ENCODE peak calls at places on chromosome 2, in five cellular contexts. C, G, U, P and S are unnamed samples.

GRCh38 chr2:24831736-24832421 is 38.7 kb downstream of the CENPO start:
- DNase-seq in C (no peak), G (peak), U (no peak), P (peak), S (no peak)

GRCh38 chr2:107627926-107628325 is 198.8 kb upstream of the RGPD4 start:
- DNase-seq in C (no peak), G (no peak), U (no peak), P (no peak), S (no peak)

GRCh38 chr2:119517433-119517832 is 6.8 kb downstream of the SCTR start:
- DNase-seq in C (peak), G (peak), U (no peak), P (peak), S (no peak)

GRCh38 chr2:172420096-172420671 is 7.2 kb upstream of the ITGA6 start:
- DNase-seq in C (no peak), G (no peak), U (no peak), P (no peak), S (no peak)

GRCh38 chr2:23508066-23508390 is 123.0 kb downstream of the KLHL29 start:
- DNase-seq in C (no peak), G (no peak), U (no peak), P (no peak), S (no peak)

GRCh38 chr2:9333591-9334171 is 89.6 kb downstream of the ITGB1BP1 start:
- DNase-seq in C (peak), G (peak), U (peak), P (no peak), S (no peak)

GRCh38 chr2:100976634-100977391 is 25.3 kb upstream of the RPL31 start:
- DNase-seq in C (no peak), G (no peak), U (no peak), P (peak), S (no peak)

GRCh38 chr2:109057686-109058085 is 68.7 kb upstream of the EDAR start:
- DNase-seq in C (no peak), G (no peak), U (no peak), P (no peak), S (no peak)

GRCh38 chr2:170022692-170023091 is 155.3 kb upstream of the MYO3B start:
- DNase-seq in C (no peak), G (no peak), U (peak), P (no peak), S (peak)

GRCh38 chr2:203016716-203017115 is 2.0 kb downstream of the NBEAL1 start:
- DNase-seq in C (no peak), G (no peak), U (no peak), P (no peak), S (no peak)

GRCh38 chr2:96546797-96547196 is 10.2 kb downstream of the ARID5A start:
- DNase-seq in C (no peak), G (no peak), U (no peak), P (no peak), S (no peak)

GRCh38 chr2:51344886-51345285 is 313.0 kb upstream of the NRXN1 start:
- DNase-seq in C (no peak), G (no peak), U (no peak), P (no peak), S (no peak)

GRCh38 chr2:189178726-189179606 is 595 bp downstream of the COL5A2 start:
- DNase-seq in C (no peak), G (peak), U (no peak), P (no peak), S (peak)

GRCh38 chr2:69436594-69436936 is 670 bp downstream of the NFU1 start:
- DNase-seq in C (no peak), G (no peak), U (no peak), P (peak), S (no peak)

GRCh38 chr2:71799013-71799575 is 345.7 kb downstream of the DYSF start:
- DNase-seq in C (no peak), G (no peak), U (no peak), P (no peak), S (no peak)

GRCh38 chr2:217955881-217956493 is 46.8 kb downstream of the TNS1 start:
- DNase-seq in C (no peak), G (peak), U (no peak), P (no peak), S (no peak)

GRCh38 chr2:186422226-186422625 is 63.8 kb upstream of the ZC3H15 start:
- DNase-seq in C (peak), G (peak), U (peak), P (no peak), S (peak)

GRCh38 chr2:176637497-176638166 is 368.4 kb downstream of the MTX2 start:
- DNase-seq in C (peak), G (peak), U (no peak), P (no peak), S (no peak)

GRCh38 chr2:17877811-17878221 is 651 bp upstream of the KCNS3 start:
- DNase-seq in C (no peak), G (no peak), U (no peak), P (peak), S (no peak)

GRCh38 chr2:54360055-54360792 is 95.9 kb upstream of the SPTBN1 start:
- DNase-seq in C (no peak), G (peak), U (peak), P (no peak), S (peak)

GRCh38 chr2:230441188-230441897 is 25.3 kb downstream of the SP100 start:
- DNase-seq in C (no peak), G (no peak), U (no peak), P (no peak), S (peak)

GRCh38 chr2:61135510-61135909 is 26.5 kb upstream of the C2orf74 start:
- DNase-seq in C (no peak), G (peak), U (peak), P (no peak), S (peak)

GRCh38 chr2:160963957-160964356 is 196.3 kb upstream of the TANK start:
- DNase-seq in C (no peak), G (no peak), U (no peak), P (no peak), S (no peak)

GRCh38 chr2:138223321-138223720 is 259.0 kb downstream of the HNMT start:
- DNase-seq in C (no peak), G (no peak), U (no peak), P (no peak), S (no peak)

DNA sequence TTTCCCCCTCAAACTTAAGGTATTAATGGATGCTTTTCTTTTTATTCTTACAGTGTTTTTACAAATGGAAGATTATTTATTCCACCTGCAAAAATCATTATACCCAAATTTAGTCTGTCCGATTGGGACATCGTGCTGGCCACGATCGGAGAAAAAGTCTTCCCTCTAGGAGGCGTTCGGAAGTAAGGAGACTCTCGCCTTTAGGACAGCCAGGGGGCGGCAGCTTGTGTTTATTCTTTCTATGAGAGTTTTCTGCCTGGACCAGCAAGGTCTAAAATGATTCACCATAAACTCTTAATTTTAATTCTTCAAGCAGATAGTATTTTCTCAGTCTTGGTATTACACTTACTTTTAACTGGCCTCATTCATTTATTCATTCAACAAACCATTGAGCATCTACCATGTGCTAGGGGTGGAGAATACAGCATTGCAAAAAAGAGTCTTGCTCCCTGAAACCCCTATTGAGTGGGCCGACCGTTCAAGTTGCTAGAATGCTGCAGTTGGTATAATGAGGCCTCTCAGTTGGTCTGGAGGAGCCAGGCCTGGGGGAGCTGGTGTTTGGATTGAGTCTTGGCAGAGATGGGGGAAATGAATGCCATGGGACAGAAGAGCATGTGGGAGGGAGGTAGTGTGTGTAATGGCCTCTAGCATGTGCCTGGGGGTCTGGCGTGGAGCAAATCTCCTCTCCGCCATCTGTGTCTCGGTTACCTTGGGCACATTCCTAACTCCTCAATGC is 38.7 kb downstream of the DCDC2C start:
- DNase-seq in C (no peak), G (no peak), U (no peak), P (no peak), S (no peak)
- TF ChIP-seq CTCF in C (no peak), G (no peak), U (no peak), P (no peak), S (no peak)

DNA sequence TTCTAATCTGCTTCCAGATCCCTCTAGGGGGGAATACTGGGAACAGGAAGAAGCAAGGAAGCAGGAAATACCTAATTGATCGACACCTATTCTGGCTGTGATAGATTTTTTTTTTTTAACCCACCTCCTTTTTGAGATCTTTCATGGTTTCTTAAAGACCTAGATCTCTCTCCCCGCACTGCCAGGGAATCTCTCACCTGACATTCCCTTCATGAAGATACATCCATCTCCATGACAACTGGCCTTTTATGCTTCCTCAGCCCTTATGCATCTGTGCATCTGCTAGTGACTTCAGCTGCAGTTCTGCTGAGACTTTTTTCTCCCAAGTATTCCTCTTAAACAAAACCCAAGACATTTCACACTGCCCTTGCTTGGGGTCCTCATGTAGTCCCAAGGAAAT is 21.1 kb upstream of the CPO start:
- DNase-seq in C (no peak), G (no peak), U (no peak), P (no peak), S (no peak)
- TF ChIP-seq CTCF in C (no peak), G (no peak), U (no peak), P (no peak), S (no peak)

DNA sequence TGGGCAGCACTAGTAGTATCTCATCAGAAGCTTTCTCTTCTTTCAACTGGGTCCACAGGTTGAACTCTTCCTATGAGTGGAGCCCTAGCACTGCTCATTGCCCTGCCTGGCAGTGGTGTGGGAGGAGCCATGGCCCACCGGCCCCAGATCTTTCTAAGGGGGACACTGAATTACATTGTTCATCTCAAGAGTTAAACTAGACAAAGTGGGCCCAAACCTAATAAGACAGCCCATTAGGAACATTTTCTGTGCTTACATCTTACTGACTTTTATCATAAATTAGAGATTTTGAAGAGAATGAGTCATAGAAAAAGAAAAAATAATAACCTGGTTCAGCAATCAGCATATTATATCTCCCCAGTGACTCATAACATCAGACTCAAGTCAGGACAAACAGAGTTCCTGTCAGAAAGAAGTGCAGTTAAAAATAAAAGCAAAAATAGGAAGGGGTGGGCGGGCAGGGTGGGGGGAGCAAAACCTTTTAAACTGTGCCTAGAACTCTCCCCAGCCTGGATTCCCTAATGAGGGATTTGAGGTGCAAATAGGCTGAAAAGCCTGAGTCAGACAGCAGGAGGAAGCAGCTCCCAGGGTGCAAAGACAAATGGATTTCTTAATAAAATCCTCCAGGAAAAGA is 161.6 kb upstream of the TRIB2 start:
- DNase-seq in C (no peak), G (no peak), U (peak), P (peak), S (peak)
- TF ChIP-seq CTCF in C (no peak), G (no peak), U (peak), P (no peak), S (peak)

GRCh38 chr2:85873679-85874078 is 15.1 kb downstream of the ST3GAL5 start:
- DNase-seq in C (no peak), G (no peak), U (no peak), P (no peak), S (no peak)
- TF ChIP-seq CTCF in C (no peak), G (no peak), U (peak), P (no peak), S (peak)

DNA sequence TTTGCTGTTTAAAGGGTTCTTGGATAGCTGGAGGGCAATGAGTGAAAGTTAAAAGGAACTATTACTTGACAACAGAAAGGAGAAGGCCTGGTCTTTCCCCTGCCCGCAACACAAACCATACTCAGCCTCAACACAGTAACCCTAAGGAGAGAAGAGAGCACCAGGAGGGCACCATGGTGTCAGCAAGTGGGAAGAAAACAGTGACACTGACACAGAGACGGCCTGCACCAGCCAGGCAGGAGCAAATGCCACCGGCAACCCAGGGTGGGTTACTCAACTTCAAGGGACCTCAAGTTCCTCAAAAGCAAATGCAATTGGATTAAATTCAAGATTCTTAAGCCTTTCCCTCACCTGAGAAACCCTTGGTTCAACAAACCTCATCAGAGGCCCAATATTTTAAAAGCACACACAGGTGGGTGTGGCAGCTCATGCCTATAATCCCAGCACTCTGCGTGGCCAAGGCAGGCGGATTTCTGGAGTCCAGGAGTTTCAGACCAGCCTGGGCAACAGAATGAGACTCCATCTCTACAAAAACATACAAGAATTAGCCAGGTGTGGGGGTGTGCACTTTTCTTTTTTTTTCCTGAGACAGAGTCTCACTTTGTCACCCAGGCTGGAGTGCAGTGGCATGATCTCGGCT is 52.3 kb downstream of the TFCP2L1 start:
- DNase-seq in C (no peak), G (no peak), U (no peak), P (no peak), S (no peak)
- TF ChIP-seq CTCF in C (no peak), G (no peak), U (no peak), P (no peak), S (no peak)

GRCh38 chr2:64978514-64979268 is 10.5 kb upstream of the SLC1A4 start:
- DNase-seq in C (no peak), G (no peak), U (no peak), P (no peak), S (no peak)
- TF ChIP-seq CTCF in C (peak), G (no peak), U (no peak), P (peak), S (no peak)

DNA sequence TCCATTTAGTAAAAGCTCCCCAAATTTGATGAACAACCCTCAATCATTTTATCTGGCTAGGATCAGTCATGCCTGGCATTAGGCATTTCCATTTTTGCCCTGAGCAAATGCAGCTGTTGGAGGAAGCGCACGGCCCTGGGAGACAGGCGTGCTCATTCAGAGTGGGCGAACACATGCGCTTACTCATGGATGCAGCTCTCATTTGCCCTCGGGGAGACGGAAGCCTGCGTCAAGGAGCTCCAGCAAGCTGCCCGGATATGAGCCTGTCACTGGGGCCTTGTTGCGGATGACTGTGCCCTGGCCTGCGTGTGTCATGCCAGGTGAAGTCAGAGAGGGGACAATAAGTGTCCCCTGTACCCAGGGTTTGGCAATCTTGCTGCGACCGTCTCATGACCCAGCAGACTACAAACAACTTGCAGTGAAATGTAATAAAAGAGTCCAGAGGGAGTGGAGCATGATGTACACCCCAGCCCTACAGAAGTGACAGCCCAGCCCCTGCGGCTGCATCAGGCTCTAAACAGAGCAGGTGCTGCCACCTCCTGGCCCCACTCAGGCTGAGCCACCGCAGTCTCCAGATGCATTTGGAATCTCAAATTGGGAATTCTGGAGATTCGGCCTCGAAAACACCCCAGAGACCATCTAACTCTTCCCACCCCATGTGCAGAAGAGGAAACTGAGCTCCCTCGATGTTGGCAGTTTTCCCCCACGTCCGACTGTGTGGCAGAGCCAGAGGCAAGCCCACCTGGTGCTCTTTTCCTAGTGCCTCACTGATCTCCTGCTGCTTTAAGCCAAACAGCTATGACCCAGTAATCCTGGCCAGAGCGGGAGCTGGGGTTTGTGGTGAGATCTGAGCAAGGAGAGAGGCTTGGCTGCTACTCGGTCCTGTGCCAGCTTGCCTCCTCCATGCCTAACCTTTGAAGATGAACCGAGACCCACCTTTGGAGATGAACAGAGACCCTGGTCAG is 105.0 kb upstream of the ALK start:
- DNase-seq in C (peak), G (no peak), U (peak), P (peak), S (peak)
- TF ChIP-seq CTCF in C (peak), G (no peak), U (peak), P (peak), S (peak)

DNA sequence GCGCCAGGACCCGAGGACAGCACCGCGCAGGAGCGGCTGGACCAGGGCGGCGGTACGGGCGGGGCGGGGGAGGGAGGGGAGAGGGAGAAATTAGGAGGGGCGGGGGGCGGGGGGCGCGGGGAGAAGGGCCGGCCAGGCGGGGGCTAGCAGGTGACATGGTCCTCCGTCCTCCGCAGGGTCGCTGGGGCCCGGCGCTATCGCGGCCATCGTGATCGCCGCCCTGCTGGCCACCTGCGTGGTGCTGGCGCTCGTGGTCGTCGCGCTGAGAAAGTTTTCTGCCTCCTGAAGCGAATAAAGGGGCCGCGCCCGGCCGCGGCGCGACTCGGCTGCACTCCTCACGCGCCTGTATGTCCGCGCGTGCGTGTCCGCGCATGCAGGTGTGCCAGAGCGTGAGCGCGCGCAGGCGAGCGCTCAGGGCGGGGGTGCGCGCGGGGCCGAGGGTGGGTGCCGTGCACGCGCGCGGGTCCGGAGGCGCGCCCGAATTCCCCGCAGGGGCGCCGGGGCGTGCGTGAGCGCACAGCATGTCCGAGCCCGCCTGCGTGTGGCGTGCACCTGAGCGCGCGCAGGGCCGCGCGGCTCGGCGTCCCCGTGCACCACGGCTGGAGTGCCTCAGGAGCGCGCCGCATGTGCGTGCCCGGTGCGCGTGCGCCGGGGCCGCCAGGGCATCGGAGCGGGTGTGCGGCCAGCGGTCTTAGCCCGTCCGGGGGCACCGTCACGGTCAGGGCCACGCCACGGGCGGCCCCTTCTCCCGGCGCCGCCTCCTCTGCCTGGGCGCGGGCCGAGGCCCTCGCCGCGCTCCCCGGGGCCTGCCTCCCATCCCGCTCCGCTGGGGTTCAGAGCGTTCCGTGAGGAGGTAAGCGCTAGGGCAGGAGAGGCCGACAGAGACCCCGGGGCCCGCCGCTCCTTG is 6.3 kb downstream of the SNORC start:
- DNase-seq in C (no peak), G (no peak), U (no peak), P (peak), S (no peak)
- TF ChIP-seq CTCF in C (peak), G (no peak), U (no peak), P (peak), S (peak)